ENCODE peak calls at places on chromosomes 2 and 18, in five cellular contexts. A, X, B, T and H are unnamed samples.

GRCh38 chr2:20122864-20123263 is 71.4 kb upstream of the LAPTM4A start:
- DNase-seq in X (no peak), T (no peak), B (no peak), A (no peak), H (no peak)

GRCh38 chr2:225074919-225075681 is 32.8 kb upstream of the DOCK10 start:
- DNase-seq in T (no peak), B (no peak), A (no peak), X (no peak), H (no peak)

GRCh38 chr18:22394428-22394827 is 23.3 kb downstream of the CTAGE1 start:
- DNase-seq in A (no peak), B (no peak), X (no peak), T (no peak), H (no peak)

GRCh38 chr2:235244497-235245215 is 249.2 kb upstream of the AGAP1 start:
- DNase-seq in B (no peak), T (no peak), X (no peak), A (peak), H (no peak)

GRCh38 chr18:32358075-32358474 is 112.6 kb downstream of the GAREM1 start:
- DNase-seq in X (no peak), T (no peak), B (no peak), A (no peak), H (no peak)

GRCh38 chr2:25586726-25587144 is 86.6 kb downstream of the DTNB start:
- DNase-seq in A (peak), B (no peak), T (peak), X (no peak), H (no peak)

GRCh38 chr2:17171446-17172049 is 346.7 kb downstream of the RAD51AP2 start:
- DNase-seq in T (no peak), X (no peak), B (peak), A (peak), H (no peak)

GRCh38 chr2:205681836-205682238 is 464 bp upstream of the NRP2 start:
- DNase-seq in B (no peak), X (peak), A (peak), T (peak), H (peak)

GRCh38 chr18:39724652-39725051 is 2159.1 kb upstream of the CELF4 start:
- DNase-seq in A (no peak), T (no peak), X (no peak), B (no peak), H (no peak)

GRCh38 chr2:142290931-142291330 is 160.1 kb upstream of the LRP1B start:
- DNase-seq in X (no peak), A (no peak), T (no peak), B (no peak), H (no peak)

GRCh38 chr2:168025487-168026203 is 221.8 kb downstream of the STK39 start:
- DNase-seq in B (no peak), T (no peak), X (no peak), A (no peak), H (no peak)

GRCh38 chr2:192245329-192245728 is 50.6 kb upstream of the TMEFF2 start:
- DNase-seq in X (no peak), T (no peak), A (no peak), B (no peak), H (no peak)

GRCh38 chr2:219722276-219722883 is 95.0 kb downstream of the SLC4A3 start:
- DNase-seq in X (no peak), B (no peak), A (no peak), T (no peak), H (no peak)

GRCh38 chr2:9991829-9992273 is 40.4 kb downstream of the GRHL1 start:
- DNase-seq in X (no peak), B (no peak), T (no peak), A (peak), H (no peak)

GRCh38 chr18:9722691-9723090 is 14.6 kb downstream of the RAB31 start:
- DNase-seq in T (peak), B (no peak), A (peak), X (no peak), H (no peak)

GRCh38 chr2:239910404-239910803 is 114.7 kb downstream of the NDUFA10 start:
- DNase-seq in B (no peak), X (no peak), A (no peak), T (no peak), H (no peak)

GRCh38 chr2:12587729-12588522 is 128.8 kb upstream of the TRIB2 start:
- DNase-seq in B (no peak), A (peak), T (peak), X (peak), H (no peak)

GRCh38 chr2:239298126-239298804 is 102.6 kb downstream of the HDAC4 start:
- DNase-seq in X (peak), T (no peak), A (no peak), B (no peak), H (peak)

GRCh38 chr2:235900631-235901030 is 267.6 kb downstream of the GBX2 start:
- DNase-seq in T (no peak), A (peak), X (no peak), B (no peak), H (no peak)

GRCh38 chr2:209680596-209680995 is 91.0 kb upstream of the UNC80 start:
- DNase-seq in X (no peak), B (no peak), T (no peak), A (no peak), H (no peak)

GRCh38 chr2:60463249-60463648 is 90.2 kb downstream of the BCL11A start:
- DNase-seq in X (peak), A (peak), T (no peak), B (no peak), H (no peak)

GRCh38 chr2:61750624-61751023 is 103.2 kb downstream of the FAM161A start:
- DNase-seq in X (no peak), B (no peak), T (no peak), A (peak), H (no peak)

GRCh38 chr2:24403168-24403850 is 43.0 kb upstream of the ITSN2 start:
- DNase-seq in A (no peak), B (no peak), T (no peak), X (no peak), H (no peak)

GRCh38 chr2:122433123-122433754 is 677.8 kb downstream of the TSN start:
- DNase-seq in A (no peak), B (no peak), T (no peak), X (no peak), H (no peak)

GRCh38 chr18:57434536-57435494 is at the start of gene ONECUT2:
- DNase-seq in T (peak), B (peak), X (peak), A (peak), H (peak)

GRCh38 chr18:67154979-67155378 is 361.5 kb downstream of the DSEL start:
- DNase-seq in B (no peak), T (no peak), A (no peak), X (no peak), H (no peak)

GRCh38 chr2:32425719-32426141 is 68.9 kb downstream of the BIRC6 start:
- DNase-seq in T (no peak), A (peak), X (no peak), B (no peak), H (no peak)

GRCh38 chr2:20382965-20383800 is 32.5 kb upstream of the PUM2 start:
- DNase-seq in A (peak), T (no peak), X (no peak), B (no peak), H (no peak)

GRCh38 chr2:196170202-196170680 is 1.1 kb downstream of the STK17B start:
- DNase-seq in A (peak), B (no peak), T (peak), X (no peak), H (no peak)

GRCh38 chr2:162044586-162044985 is 29.4 kb downstream of the DPP4 start:
- DNase-seq in A (no peak), T (no peak), B (no peak), X (no peak), H (no peak)

GRCh38 chr2:96097951-96098823 is 18.2 kb downstream of the ADRA2B start:
- DNase-seq in A (no peak), B (no peak), T (no peak), X (peak), H (no peak)

GRCh38 chr18:44143054-44143453 is 537.6 kb upstream of the SETBP1 start:
- DNase-seq in A (no peak), B (no peak), T (no peak), X (no peak), H (no peak)

GRCh38 chr2:152222975-152223638 is 47.5 kb upstream of the STAM2 start:
- DNase-seq in X (peak), A (peak), T (no peak), B (no peak), H (no peak)

GRCh38 chr2:241412144-241412543 is 56.1 kb downstream of the FARP2 start:
- DNase-seq in A (peak), B (no peak), T (no peak), X (no peak), H (no peak)

GRCh38 chr2:47373747-47374146 is 29.2 kb upstream of the MSH2 start:
- DNase-seq in A (no peak), T (no peak), B (no peak), X (no peak), H (no peak)

GRCh38 chr2:160411167-160411566 is 82.4 kb downstream of the RBMS1 start:
- DNase-seq in B (no peak), T (no peak), X (no peak), A (peak), H (no peak)

GRCh38 chr2:215396595-215397313 is 39.1 kb downstream of the FN1 start:
- DNase-seq in X (no peak), B (no peak), T (no peak), A (peak), H (no peak)

GRCh38 chr2:214193943-214194342 is 216.9 kb upstream of the VWC2L start:
- DNase-seq in T (no peak), X (no peak), A (peak), B (no peak), H (no peak)

GRCh38 chr2:26715528-26716270 is 23.2 kb downstream of the KCNK3 start:
- DNase-seq in B (no peak), A (no peak), X (no peak), T (no peak), H (no peak)

GRCh38 chr2:143321994-143322393 is 192.8 kb downstream of the ARHGAP15 start:
- DNase-seq in T (no peak), X (no peak), B (no peak), A (no peak), H (no peak)

DNA sequence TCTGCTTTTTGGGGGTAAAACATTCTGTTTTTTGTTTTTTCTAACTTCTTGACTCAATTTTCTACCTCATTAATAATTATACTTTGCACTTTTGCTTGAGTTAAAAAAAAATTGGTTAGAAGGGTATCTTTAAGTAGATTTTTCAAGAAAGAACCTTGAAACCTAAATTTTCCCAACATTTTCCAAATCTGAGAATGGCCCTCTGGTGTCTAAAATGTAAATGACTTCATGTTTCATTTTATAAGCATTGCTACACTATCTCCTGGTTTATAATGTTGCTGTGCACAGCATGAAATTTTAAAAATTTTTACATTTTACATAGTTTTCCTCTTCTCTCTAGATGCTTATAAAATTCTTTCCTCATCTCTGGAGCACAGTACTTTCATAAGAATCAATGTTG is 14.2 kb downstream of the EIF2AK2 start:
- DNase-seq in X (no peak), B (no peak), T (no peak), A (no peak), H (no peak)
- TF ChIP-seq CTCF in X (no peak), B (peak), T (no peak), A (no peak), H (no peak)

GRCh38 chr2:84493494-84493893 is 22.8 kb upstream of the DNAH6 start:
- DNase-seq in A (peak), B (no peak), T (no peak), X (no peak), H (no peak)

GRCh38 chr2:84491741-84492140 is 24.6 kb upstream of the DNAH6 start:
- DNase-seq in X (no peak), T (no peak), B (no peak), A (no peak), H (no peak)

GRCh38 chr2:84491256-84491655 is 25.0 kb upstream of the DNAH6 start:
- DNase-seq in X (no peak), A (no peak), B (no peak), T (no peak), H (no peak)

GRCh38 chr2:84494070-84494469 is 22.2 kb upstream of the DNAH6 start:
- DNase-seq in B (no peak), A (peak), X (no peak), T (no peak), H (no peak)

GRCh38 chr2:84492571-84492970 is 23.7 kb upstream of the DNAH6 start:
- DNase-seq in T (no peak), X (no peak), B (no peak), A (peak), H (no peak)
- TF ChIP-seq CTCF in T (no peak), X (no peak), B (peak), A (peak), H (no peak)

GRCh38 chr2:124317628-124318027 is 292.5 kb downstream of the CNTNAP5 start:
- DNase-seq in B (no peak), A (no peak), X (no peak), T (no peak), H (no peak)
- TF ChIP-seq CTCF in B (no peak), A (no peak), X (no peak), T (no peak), H (no peak)

GRCh38 chr2:85648619-85649018 is 19.4 kb downstream of the SFTPB start:
- DNase-seq in X (no peak), T (no peak), B (no peak), A (peak), H (no peak)
- TF ChIP-seq CTCF in X (no peak), T (no peak), B (peak), A (peak), H (no peak)

DNA sequence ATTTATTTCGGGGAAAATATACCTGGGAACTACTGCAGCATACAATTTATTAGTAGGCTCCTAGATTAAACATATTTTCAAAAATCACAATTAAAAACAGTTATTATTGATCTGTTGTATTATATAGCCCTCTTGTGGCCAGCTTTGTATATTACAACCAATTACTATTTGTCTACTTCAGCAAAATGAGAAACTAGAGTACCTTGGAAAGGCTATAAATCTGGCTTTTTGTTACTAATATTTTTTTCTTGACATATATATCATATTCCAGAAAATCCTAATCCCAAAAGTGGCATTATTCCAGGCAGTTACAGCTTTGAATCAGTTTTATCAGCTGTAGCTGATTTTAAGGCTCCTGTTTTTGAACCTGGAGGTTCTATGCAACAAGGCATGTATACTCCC is 101.2 kb downstream of the UBR3 start:
- DNase-seq in T (peak), B (no peak), A (peak), X (no peak), H (no peak)
- TF ChIP-seq CTCF in T (peak), B (peak), A (peak), X (peak), H (peak)

GRCh38 chr2:127453392-127454171 is 35.4 kb downstream of the PROC start:
- DNase-seq in B (no peak), X (no peak), A (no peak), T (no peak), H (no peak)
- TF ChIP-seq CTCF in B (no peak), X (no peak), A (peak), T (no peak), H (no peak)

GRCh38 chr2:231393149-231394131 is 2.1 kb upstream of the B3GNT7 start:
- DNase-seq in A (no peak), T (peak), B (no peak), X (no peak), H (peak)
- TF ChIP-seq CTCF in A (no peak), T (peak), B (peak), X (no peak), H (no peak)

DNA sequence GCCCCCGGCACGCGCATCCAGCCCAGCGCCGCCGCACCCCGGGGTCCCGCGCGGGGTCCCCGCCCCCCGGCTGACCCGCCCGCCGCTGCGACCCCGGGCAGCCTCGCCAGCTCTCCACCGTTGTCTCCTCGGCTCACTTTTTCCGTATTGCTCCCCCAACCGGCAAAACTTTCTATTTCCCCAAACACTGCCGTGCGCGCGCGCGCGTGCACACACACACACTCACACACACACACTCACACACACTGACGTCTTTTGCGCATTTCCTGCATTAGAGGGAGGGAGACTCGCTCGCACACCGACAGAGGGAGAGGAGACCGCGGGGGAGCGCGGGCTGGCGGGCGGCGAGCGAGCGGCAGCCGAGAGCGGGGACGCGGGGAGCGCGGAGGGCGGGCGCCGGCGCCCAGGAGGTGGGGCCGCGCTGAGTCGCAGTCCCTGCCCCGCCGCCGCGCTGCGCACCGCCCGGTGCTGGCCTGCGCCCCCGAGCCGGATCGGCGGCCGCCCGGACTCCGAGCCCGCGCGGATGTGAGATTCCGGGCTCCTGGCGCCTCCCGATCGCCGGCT is 542 bp upstream of the PRKCE start:
- DNase-seq in B (peak), X (peak), T (peak), A (peak), H (peak)
- TF ChIP-seq CTCF in B (peak), X (peak), T (peak), A (peak), H (no peak)

DNA sequence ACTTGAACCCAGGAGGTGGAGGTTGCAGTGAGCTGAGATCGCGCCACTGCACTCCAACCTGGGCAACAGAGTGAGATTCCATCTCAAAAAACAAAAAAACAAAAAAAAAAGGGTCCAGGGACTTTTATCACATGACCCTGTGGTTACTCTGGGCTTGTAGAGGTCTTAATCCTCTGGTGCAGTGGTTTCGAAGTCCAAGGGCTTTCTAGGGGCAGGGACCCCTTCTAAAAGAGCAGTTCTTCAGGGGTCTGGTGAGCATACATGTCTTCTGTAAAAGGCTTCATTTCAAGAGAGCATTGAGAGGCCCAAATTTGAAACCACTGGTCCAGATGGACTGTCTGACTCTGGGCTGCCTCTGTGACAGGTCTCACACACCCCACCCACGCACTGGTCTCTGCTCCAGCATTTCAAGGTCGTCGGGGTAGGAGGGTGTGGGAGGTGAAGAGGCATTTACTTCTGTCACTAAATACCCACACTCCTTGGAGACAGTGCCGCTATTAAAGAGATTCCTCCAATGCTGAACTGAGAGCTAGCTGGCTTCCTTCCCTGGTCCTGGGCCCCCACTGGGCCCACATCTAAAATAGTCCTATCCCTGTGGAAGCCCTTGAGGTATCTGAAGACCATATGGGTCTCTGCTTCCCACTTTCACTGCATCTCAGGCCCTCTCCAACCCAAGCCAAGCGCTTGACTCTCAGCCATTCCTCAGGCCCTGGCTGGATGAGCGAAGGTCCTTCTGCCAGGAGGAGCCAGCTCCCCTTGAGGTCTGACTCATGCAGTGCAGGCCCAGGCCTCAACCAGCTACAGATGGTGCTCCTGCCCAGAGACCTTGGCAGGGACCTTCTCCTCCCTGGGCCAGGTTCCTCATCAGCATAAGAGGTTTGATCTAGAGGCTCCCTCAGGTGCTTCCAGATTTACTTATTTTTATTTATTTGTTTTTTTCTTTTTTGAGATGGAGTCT is 44.8 kb downstream of the PAX8 start:
- DNase-seq in A (peak), T (no peak), B (no peak), X (no peak), H (no peak)
- TF ChIP-seq CTCF in A (peak), T (no peak), B (no peak), X (no peak), H (no peak)

DNA sequence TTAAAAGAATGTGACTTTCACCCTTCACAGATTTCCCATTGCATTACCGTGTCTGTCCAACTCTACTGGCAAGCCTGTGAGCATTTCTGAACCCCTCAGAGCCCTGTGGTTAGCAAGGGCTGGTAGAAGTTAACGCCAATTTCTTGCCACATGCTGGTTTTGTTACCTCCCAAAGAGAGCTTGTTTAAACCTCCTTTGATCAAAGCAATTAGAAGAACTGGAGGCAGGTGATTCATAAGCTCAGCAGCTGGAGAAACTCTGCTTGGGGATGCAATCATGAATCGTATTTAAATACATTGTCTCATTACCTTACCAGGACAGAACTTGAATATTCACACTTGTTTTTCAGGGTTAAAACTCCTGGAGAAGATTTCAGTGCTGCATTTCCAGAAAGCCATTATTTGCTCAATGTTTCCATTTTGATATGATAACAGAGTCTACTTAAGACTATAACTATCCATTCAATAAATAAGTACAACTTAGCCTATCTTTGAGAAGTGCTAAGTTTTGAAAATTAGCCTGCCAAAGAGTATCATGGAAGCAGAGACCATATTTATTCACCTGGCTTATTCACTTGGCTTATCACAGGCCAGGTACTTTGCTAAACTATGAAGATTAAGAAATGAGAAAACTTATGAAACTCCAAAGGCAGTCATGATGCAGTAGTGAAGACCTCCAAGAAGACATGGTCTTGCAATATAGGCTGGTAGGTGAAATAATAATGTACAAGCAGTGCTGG is 292.8 kb downstream of the INSIG2 start:
- DNase-seq in T (no peak), X (no peak), A (peak), B (no peak), H (no peak)
- TF ChIP-seq CTCF in T (no peak), X (no peak), A (no peak), B (no peak), H (no peak)